ENCODE peak calls at places on chromosomes 16 and 17, in ten cellular contexts. J, P, R, V, O, M, N, E, H and Z are unnamed samples.

GRCh38 chr17:30545024-30545423 is 67.8 kb downstream of the GOSR1 start:
- DNase-seq in J (no peak), P (no peak), R (no peak), V (no peak), O (no peak), M (no peak), N (no peak), E (no peak), H (no peak), Z (no peak)

GRCh38 chr16:59886021-59886420 is 1151.9 kb upstream of the GOT2 start:
- DNase-seq in J (peak; percentile 74), P (no peak), R (no peak), V (peak; percentile 80), O (no peak), M (peak; percentile 15), N (no peak), E (peak; percentile 22), H (no peak), Z (no peak)

GRCh38 chr17:80175411-80175810 is 5.6 kb downstream of the CARD14 start:
- DNase-seq in J (peak; percentile 68), P (no peak), R (no peak), V (no peak), O (no peak), M (peak; percentile 23), N (no peak), E (no peak), H (no peak), Z (no peak)

GRCh38 chr17:77501751-77502625 is 361.2 kb downstream of the SEC14L1 start:
- DNase-seq in J (no peak), P (no peak), R (no peak), V (no peak), O (no peak), M (no peak), N (no peak), E (no peak), H (no peak), Z (no peak)

GRCh38 chr16:68422396-68422964 is 25.8 kb downstream of the SMPD3 start:
- DNase-seq in J (no peak), P (no peak), R (no peak), V (no peak), O (no peak), M (no peak), N (no peak), E (peak; percentile 70), H (no peak), Z (no peak)

GRCh38 chr16:47947741-47948140 is 208.1 kb downstream of the ABCC12 start:
- DNase-seq in J (no peak), P (no peak), R (no peak), V (no peak), O (no peak), M (no peak), N (no peak), E (no peak), H (no peak), Z (no peak)

GRCh38 chr17:18116078-18116477 is 7.5 kb downstream of the MYO15A start:
- DNase-seq in J (no peak), P (no peak), R (no peak), V (no peak), O (no peak), M (no peak), N (no peak), E (no peak), H (no peak), Z (no peak)

GRCh38 chr17:57566724-57567123 is 178.4 kb downstream of the CCDC182 start:
- DNase-seq in J (no peak), P (peak; percentile 25), R (no peak), V (no peak), O (no peak), M (no peak), N (no peak), E (no peak), H (no peak), Z (no peak)

GRCh38 chr17:18246880-18247612 is 11.5 kb downstream of the FLII start:
- DNase-seq in J (peak; percentile 63), P (peak; percentile 3), R (no peak), V (no peak), O (no peak), M (no peak), N (no peak), E (no peak), H (peak; percentile 62), Z (peak; percentile 14)

GRCh38 chr16:57725976-57726375 is 9.6 kb upstream of the KATNB1 start:
- DNase-seq in J (no peak), P (no peak), R (no peak), V (no peak), O (no peak), M (no peak), N (no peak), E (no peak), H (no peak), Z (no peak)

GRCh38 chr16:27406729-27407128 is 4.8 kb downstream of the IL21R start:
- DNase-seq in J (no peak), P (no peak), R (no peak), V (no peak), O (no peak), M (no peak), N (no peak), E (no peak), H (no peak), Z (no peak)